ENCODE peak calls at places on chromosome 9, in eight cellular contexts. E, A, W, X, O, Z, Q and N are unnamed samples.

GRCh38 chr9:87567047-87567446 is 69.4 kb downstream of the DAPK1 start:
- DNase-seq in Z (no peak), E (no peak), O (no peak), X (no peak), A (no peak), Q (no peak), W (no peak), N (no peak)

GRCh38 chr9:18689881-18690280 is 215.9 kb downstream of the ADAMTSL1 start:
- DNase-seq in O (no peak), E (no peak), A (no peak), W (no peak), Q (no peak), Z (no peak), X (no peak), N (no peak)

GRCh38 chr9:79408617-79409016 is 163.1 kb upstream of the TLE4 start:
- DNase-seq in O (no peak), A (peak; percentile 26), Z (no peak), X (peak; percentile 29), E (no peak), W (no peak), Q (no peak), N (no peak)

GRCh38 chr9:7103382-7104170 is 345.8 kb downstream of the KDM4C start:
- DNase-seq in E (peak; percentile 59), Q (no peak), A (peak; percentile 44), O (peak; percentile 70), Z (no peak), W (no peak), X (no peak), N (no peak)

GRCh38 chr9:95896580-95896979 is 21.1 kb downstream of the ERCC6L2 start:
- DNase-seq in O (no peak), Q (no peak), W (no peak), E (no peak), Z (no peak), X (no peak), A (no peak), N (no peak)

GRCh38 chr9:113511047-113511521 is 47.6 kb downstream of the RGS3 start:
- DNase-seq in O (no peak), E (no peak), Q (no peak), X (no peak), A (no peak), Z (peak; percentile 53), W (no peak), N (no peak)

GRCh38 chr9:94017939-94018531 is 62.9 kb upstream of the BARX1 start:
- DNase-seq in Q (no peak), O (peak; percentile 89), W (no peak), E (no peak), X (no peak), Z (no peak), A (peak; percentile 63), N (no peak)

GRCh38 chr9:104923289-104923688 is 4.7 kb downstream of the ABCA1 start:
- DNase-seq in A (peak; percentile 48), W (no peak), E (no peak), Z (no peak), X (no peak), O (peak; percentile 95), Q (no peak), N (no peak)

GRCh38 chr9:128836509-128837145 is 7.0 kb upstream of the SPOUT1 start:
- DNase-seq in Z (no peak), E (no peak), X (no peak), O (no peak), A (no peak), W (no peak), Q (no peak), N (no peak)

GRCh38 chr9:131645078-131645776 is 94.6 kb downstream of the RAPGEF1 start:
- DNase-seq in A (no peak), Q (no peak), O (no peak), E (no peak), W (no peak), Z (no peak), X (no peak), N (no peak)

GRCh38 chr9:4666042-4666699 is at the start of gene SPATA6L:
- DNase-seq in O (peak; percentile 59), A (peak; percentile 43), Q (peak; percentile 24), W (no peak), X (no peak), Z (peak; percentile 74), E (peak; percentile 63), N (peak; percentile 29)

GRCh38 chr9:69019808-69020207 is 5.9 kb upstream of the PRKACG start:
- DNase-seq in A (no peak), E (no peak), Z (no peak), W (no peak), Q (no peak), X (no peak), O (no peak), N (no peak)

GRCh38 chr9:137049544-137050449 is 3.8 kb upstream of the NPDC1 start:
- DNase-seq in O (peak; percentile 59), A (peak; percentile 23), Z (no peak), E (peak; percentile 70), X (no peak), W (no peak), Q (peak; percentile 49), N (no peak)

GRCh38 chr9:137439158-137439714 is 1.9 kb downstream of the ENTPD8 start:
- DNase-seq in X (no peak), O (no peak), W (no peak), A (no peak), Z (no peak), Q (no peak), E (no peak), N (no peak)

GRCh38 chr9:126915281-126915816 is 767 bp downstream of the RALGPS1 start:
- DNase-seq in W (peak; percentile 93), X (no peak), A (no peak), Q (peak; percentile 82), Z (peak; percentile 45), E (no peak), O (no peak), N (peak; percentile 69)

GRCh38 chr9:114071197-114071795 is 6.8 kb downstream of the AMBP start:
- DNase-seq in O (no peak), Z (no peak), Q (no peak), W (no peak), X (no peak), E (no peak), A (no peak), N (no peak)

GRCh38 chr9:36258170-36258988 is at the start of gene GNE:
- DNase-seq in O (peak; percentile 96), W (peak; percentile 95), Z (peak; percentile 99), A (peak; percentile 96), X (peak; percentile 73), E (peak; percentile 96), Q (peak; percentile 97), N (peak; percentile 97)

GRCh38 chr9:1913931-1914330 is 101.2 kb upstream of the SMARCA2 start:
- DNase-seq in O (no peak), X (no peak), Z (no peak), Q (no peak), W (no peak), A (no peak), E (no peak), N (no peak)

DNA sequence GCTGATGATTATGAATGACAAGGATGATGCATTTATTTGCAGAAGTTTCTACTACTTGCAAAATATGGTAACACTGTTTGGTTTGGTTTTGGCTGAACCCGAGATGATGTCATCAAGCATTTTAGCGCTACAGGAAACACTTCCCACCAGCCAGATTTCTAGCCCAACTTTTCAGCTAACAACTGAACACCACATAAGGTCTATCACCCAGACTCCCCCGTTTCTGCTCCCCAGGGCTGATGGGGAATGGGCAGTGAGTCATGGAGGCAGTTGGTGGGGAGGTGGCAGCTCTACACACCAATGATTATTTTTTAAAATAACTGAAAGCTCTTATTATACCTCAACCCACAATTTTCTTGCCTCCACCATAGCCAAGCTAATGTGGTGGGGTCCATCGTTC is 302.9 kb downstream of the CEMIP2 start:
- DNase-seq in W (no peak), X (no peak), A (no peak), Q (no peak), Z (no peak), O (no peak), E (no peak), N (no peak)
- TF ChIP-seq CTCF in W (no peak), X (no peak), A (no peak), Q (no peak), Z (no peak), O (no peak), E (no peak), N (no peak)

DNA sequence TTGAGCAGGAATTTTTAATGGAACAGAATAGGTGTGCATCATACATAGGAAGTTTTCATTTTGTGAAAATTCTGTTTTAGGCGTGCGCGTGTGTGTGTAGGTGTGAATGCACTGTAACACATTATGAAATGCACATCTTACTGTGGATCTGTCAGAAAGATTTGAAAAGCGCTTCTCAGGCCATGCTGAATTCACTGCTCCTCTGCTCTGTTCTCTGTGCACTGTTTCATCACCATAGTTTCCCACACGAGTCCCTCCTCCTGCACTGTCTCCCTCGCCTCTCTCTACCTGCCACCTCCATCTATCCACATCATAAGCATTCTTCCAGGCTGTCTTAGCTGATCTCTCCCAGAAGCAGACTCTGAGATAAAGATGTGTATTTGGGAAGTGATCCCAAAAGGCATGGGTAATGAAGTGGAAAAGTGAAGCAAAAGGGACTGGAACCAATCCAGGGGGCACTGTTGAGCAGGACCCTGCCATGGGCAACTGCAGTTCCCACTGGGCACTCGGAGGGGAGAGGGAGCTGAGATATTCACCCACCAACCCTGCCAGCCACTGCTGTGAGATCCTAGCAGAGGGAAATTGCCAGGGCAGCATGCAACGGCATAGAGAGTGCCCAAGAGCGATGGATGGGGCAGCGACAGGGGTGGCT is 65.9 kb downstream of the GABBR2 start:
- DNase-seq in O (no peak), E (no peak), A (no peak), W (no peak), Z (no peak), Q (no peak), X (no peak), N (no peak)
- TF ChIP-seq CTCF in O (no peak), E (no peak), A (no peak), W (no peak), Z (no peak), Q (no peak), X (no peak), N (no peak)

GRCh38 chr9:88706193-88707112 is 171.5 kb downstream of the NXNL2 start:
- DNase-seq in A (no peak), Q (no peak), W (no peak), O (no peak), Z (no peak), E (no peak), X (peak; percentile 51), N (no peak)
- TF ChIP-seq CTCF in A (no peak), Q (no peak), W (no peak), O (no peak), Z (no peak), E (no peak), X (peak; percentile 26), N (no peak)

GRCh38 chr9:81559197-81559596 is 130.2 kb downstream of the TLE1 start:
- DNase-seq in Z (no peak), O (no peak), E (no peak), A (no peak), X (no peak), W (no peak), Q (no peak), N (no peak)

GRCh38 chr9:81560851-81561732 is 128.3 kb downstream of the TLE1 start:
- DNase-seq in X (no peak), W (no peak), A (peak; percentile 58), E (no peak), O (peak; percentile 75), Z (no peak), Q (no peak), N (no peak)

GRCh38 chr9:81557957-81558791 is 131.2 kb downstream of the TLE1 start:
- DNase-seq in W (no peak), A (peak; percentile 85), E (no peak), Z (no peak), Q (no peak), X (no peak), O (peak; percentile 79), N (no peak)

GRCh38 chr9:81557452-81557956 is 131.8 kb downstream of the TLE1 start:
- DNase-seq in Z (no peak), O (no peak), W (no peak), X (no peak), Q (no peak), E (no peak), A (no peak), N (no peak)

GRCh38 chr9:81559741-81560140 is 129.6 kb downstream of the TLE1 start:
- DNase-seq in E (peak; percentile 77), O (peak; percentile 98), X (peak; percentile 95), Z (no peak), Q (no peak), A (peak; percentile 95), W (peak; percentile 80), N (no peak)
- TF ChIP-seq CTCF in E (no peak), O (no peak), X (no peak), Z (no peak), Q (no peak), A (no peak), W (no peak), N (no peak)